ENCODE peak calls at places on chromosome X, in five cellular contexts. J is M059J, Y is CD14-positive monocyte, O is choroid plexus epithelial cell, F is uterus. Q is an unnamed sample.

GRCh38 chrX:39308126-39308525 is 506.9 kb downstream of the MID1IP1 start:
- DNase-seq in J (peak; percentile 69), Y (no peak), O (peak; percentile 16), F (no peak), Q (peak; percentile 18)

GRCh38 chrX:103362504-103362903 is 6.2 kb downstream of the TCEAL9 start:
- DNase-seq in J (peak; percentile 73), Y (no peak), O (peak; percentile 76), F (no peak), Q (no peak)

GRCh38 chrX:74521961-74522833 is 92.2 kb downstream of the RLIM start:
- DNase-seq in J (peak; percentile 52), Y (no peak), O (no peak), F (peak; percentile 22), Q (no peak)

GRCh38 chrX:129693343-129693742 is 38.6 kb upstream of the APLN start:
- DNase-seq in J (no peak), Y (no peak), O (no peak), F (no peak), Q (no peak)

GRCh38 chrX:10071451-10072163 is 85.2 kb upstream of the CLCN4 start:
- DNase-seq in J (no peak), Y (no peak), O (peak; percentile 23), F (no peak), Q (no peak)

GRCh38 chrX:2136848-2137247 is 363.9 kb downstream of the DHRSX start:
- DNase-seq in J (no peak), Y (no peak), O (no peak), F (no peak), Q (no peak)

GRCh38 chrX:97597954-97598353 is 714.2 kb downstream of the RPA4 start:
- DNase-seq in J (no peak), Y (no peak), O (no peak), F (no peak), Q (no peak)

GRCh38 chrX:22800806-22801205 is 199.0 kb upstream of the DDX53 start:
- DNase-seq in J (peak; percentile 59), Y (no peak), O (peak; percentile 5), F (no peak), Q (no peak)

GRCh38 chrX:85051627-85052026 is 48.0 kb downstream of the APOOL start:
- DNase-seq in J (no peak), Y (no peak), O (no peak), F (no peak), Q (no peak)

GRCh38 chrX:46325312-46325877 is 219.8 kb downstream of the ZNF674 start:
- DNase-seq in J (peak; percentile 98), Y (no peak), O (peak; percentile 45), F (no peak), Q (peak; percentile 72)

GRCh38 chrX:47143894-47144625 is 442 bp downstream of the NDUFB11 start:
- DNase-seq in J (no peak), Y (peak; percentile 49), O (peak; percentile 33), F (peak; percentile 40), Q (no peak)

GRCh38 chrX:119763175-119763574 is 4.8 kb downstream of the SOWAHD start:
- DNase-seq in J (peak; percentile 98), Y (no peak), O (peak; percentile 83), F (no peak), Q (peak; percentile 48)

GRCh38 chrX:70479197-70479969 is 34.7 kb downstream of the DLG3 start:
- DNase-seq in J (peak; percentile 90), Y (no peak), O (peak; percentile 72), F (no peak), Q (peak; percentile 54)

GRCh38 chrX:42748067-42748850 is 29.7 kb downstream of the PPP1R2C start:
- DNase-seq in J (peak; percentile 42), Y (no peak), O (peak; percentile 16), F (no peak), Q (peak; percentile 3)

GRCh38 chrX:14506866-14507265 is 22.5 kb upstream of the GLRA2 start:
- DNase-seq in J (no peak), Y (no peak), O (no peak), F (no peak), Q (no peak)

GRCh38 chrX:68433155-68433980 is at the start of gene OPHN1:
- DNase-seq in J (peak; percentile 93), Y (no peak), O (peak; percentile 77), F (peak; percentile 80), Q (peak; percentile 69)

GRCh38 chrX:44451056-44451455 is 91.6 kb downstream of the FUNDC1 start:
- DNase-seq in J (no peak), Y (no peak), O (no peak), F (no peak), Q (no peak)

GRCh38 chrX:121755541-121755940 is 708.1 kb downstream of the GLUD2 start:
- DNase-seq in J (no peak), Y (no peak), O (no peak), F (no peak), Q (no peak)

GRCh38 chrX:1860936-1861670 is 246.2 kb downstream of the ASMT start:
- DNase-seq in J (no peak), Y (no peak), O (no peak), F (no peak), Q (no peak)

GRCh38 chrX:17242470-17242869 is 132.5 kb upstream of the NHS start:
- DNase-seq in J (peak; percentile 50), Y (no peak), O (peak; percentile 67), F (peak; percentile 38), Q (peak; percentile 50)

GRCh38 chrX:39576081-39576701 is 521.6 kb downstream of the BCOR start:
- DNase-seq in J (peak; percentile 27), Y (no peak), O (no peak), F (no peak), Q (no peak)

GRCh38 chrX:13081385-13082285 is 37.2 kb upstream of the FAM9C start:
- DNase-seq in J (no peak), Y (peak; percentile 54), O (peak; percentile 63), F (no peak), Q (no peak)

GRCh38 chrX:75522565-75523411 is at the start of gene ZDHHC15:
- DNase-seq in J (peak; percentile 4), Y (peak; percentile 36), O (peak; percentile 0), F (peak; percentile 53), Q (peak; percentile 0)

GRCh38 chrX:82676386-82676785 is 831.7 kb upstream of the POU3F4 start:
- DNase-seq in J (no peak), Y (no peak), O (peak; percentile 18), F (no peak), Q (no peak)

Q was measured in brain microvascular endothelial cell.